ENCODE peak calls at places on chromosome 9, in ten cellular contexts. H, R, U, D, W, F, E, I, S and J are unnamed samples.

GRCh38 chr9:136267261-136268111 is 21.9 kb upstream of the QSOX2 start:
- DNase-seq in H (peak; percentile 79), R (peak; percentile 76), U (peak; percentile 52), D (peak; percentile 85), W (peak; percentile 81), F (peak; percentile 65), E (peak; percentile 74), I (peak; percentile 73), S (no peak), J (peak; percentile 68)

GRCh38 chr9:10704720-10705119 is 91.9 kb upstream of the PTPRD start:
- DNase-seq in H (no peak), R (no peak), U (no peak), D (no peak), W (no peak), F (no peak), E (no peak), I (no peak), S (no peak), J (no peak)

GRCh38 chr9:138017200-138017599 is 139.6 kb downstream of the CACNA1B start:
- DNase-seq in H (no peak), R (no peak), U (no peak), D (no peak), W (no peak), F (no peak), E (no peak), I (no peak), S (no peak), J (no peak)

GRCh38 chr9:135968083-135968476 is 6.9 kb upstream of the UBAC1 start:
- DNase-seq in H (no peak), R (no peak), U (no peak), D (no peak), W (no peak), F (no peak), E (no peak), I (no peak), S (no peak), J (no peak)

GRCh38 chr9:99305820-99306811 is 84.0 kb downstream of the SEC61B start:
- DNase-seq in H (no peak), R (no peak), U (no peak), D (no peak), W (no peak), F (no peak), E (no peak), I (no peak), S (no peak), J (no peak)

GRCh38 chr9:122389799-122390481 is 19.1 kb downstream of the PTGS1 start:
- DNase-seq in H (no peak), R (no peak), U (no peak), D (no peak), W (no peak), F (no peak), E (no peak), I (no peak), S (no peak), J (no peak)

GRCh38 chr9:21549251-21549765 is 67.2 kb upstream of the IFNE start:
- DNase-seq in H (no peak), R (no peak), U (no peak), D (peak; percentile 96), W (no peak), F (no peak), E (no peak), I (no peak), S (no peak), J (no peak)

GRCh38 chr9:113910036-113910639 is 34.0 kb downstream of the ZNF618 start:
- DNase-seq in H (no peak), R (no peak), U (no peak), D (no peak), W (no peak), F (no peak), E (no peak), I (no peak), S (no peak), J (no peak)

GRCh38 chr9:2574215-2574614 is 47.4 kb upstream of the VLDLR start:
- DNase-seq in H (no peak), R (no peak), U (no peak), D (peak; percentile 84), W (no peak), F (no peak), E (no peak), I (no peak), S (no peak), J (no peak)

GRCh38 chr9:16828335-16829281 is 41.9 kb downstream of the BNC2 start:
- DNase-seq in H (peak; percentile 38), R (no peak), U (no peak), D (peak; percentile 80), W (peak; percentile 8), F (no peak), E (no peak), I (no peak), S (no peak), J (no peak)

GRCh38 chr9:120692901-120693573 is 21.2 kb downstream of the MEGF9 start:
- DNase-seq in H (no peak), R (no peak), U (no peak), D (no peak), W (no peak), F (no peak), E (no peak), I (no peak), S (no peak), J (no peak)

GRCh38 chr9:85024374-85024773 is 354.8 kb downstream of the NTRK2 start:
- DNase-seq in H (no peak), R (no peak), U (no peak), D (no peak), W (peak; percentile 85), F (no peak), E (no peak), I (peak; percentile 71), S (no peak), J (no peak)

GRCh38 chr9:91885746-91886432 is 64.1 kb downstream of the ROR2 start:
- DNase-seq in H (no peak), R (no peak), U (no peak), D (no peak), W (no peak), F (no peak), E (no peak), I (no peak), S (no peak), J (no peak)

GRCh38 chr9:71549023-71549422 is 219.3 kb downstream of the CEMIP2 start:
- DNase-seq in H (no peak), R (no peak), U (no peak), D (no peak), W (no peak), F (no peak), E (no peak), I (no peak), S (no peak), J (no peak)

GRCh38 chr9:33782395-33783152 is 12.8 kb upstream of the PRSS3 start:
- DNase-seq in H (no peak), R (no peak), U (no peak), D (peak; percentile 69), W (no peak), F (no peak), E (no peak), I (no peak), S (no peak), J (no peak)

GRCh38 chr9:126722922-126723806 is 81.7 kb upstream of the ZBTB43 start:
- DNase-seq in H (no peak), R (peak; percentile 66), U (peak; percentile 47), D (peak; percentile 29), W (no peak), F (peak; percentile 40), E (peak; percentile 60), I (peak; percentile 30), S (no peak), J (peak; percentile 57)